ENCODE peak calls at places on chromosome 1, in five cellular contexts. One of them, this sample, is unnamed.

GRCh38 chr1:160454371-160455152 is 54.2 kb downstream of the VANGL2 start:
- DNase-seq in mucosa of descending colon: no peak
- DNase-seq in fibroblast of lung: no peak
- DNase-seq in PC-3: no peak
- DNase-seq in foreskin fibroblast: no peak
- DNase-seq in this sample: peak

GRCh38 chr1:117615474-117615873 is 9.6 kb downstream of the TENT5C start:
- DNase-seq in mucosa of descending colon: no peak
- DNase-seq in fibroblast of lung: no peak
- DNase-seq in PC-3: no peak
- DNase-seq in foreskin fibroblast: no peak
- DNase-seq in this sample: peak

GRCh38 chr1:240474133-240474614 is 137.8 kb downstream of the GREM2 start:
- DNase-seq in mucosa of descending colon: no peak
- DNase-seq in fibroblast of lung: peak
- DNase-seq in PC-3: no peak
- DNase-seq in foreskin fibroblast: peak
- DNase-seq in this sample: no peak

GRCh38 chr1:91803847-91804545 is 82.0 kb downstream of the TGFBR3 start:
- DNase-seq in mucosa of descending colon: no peak
- DNase-seq in fibroblast of lung: no peak
- DNase-seq in PC-3: peak
- DNase-seq in foreskin fibroblast: peak
- DNase-seq in this sample: peak

GRCh38 chr1:246647513-246647912 is 76.7 kb upstream of the SCCPDH start:
- DNase-seq in mucosa of descending colon: no peak
- DNase-seq in fibroblast of lung: no peak
- DNase-seq in PC-3: no peak
- DNase-seq in foreskin fibroblast: peak
- DNase-seq in this sample: no peak

GRCh38 chr1:36652586-36652985 is 169.9 kb upstream of the CSF3R start:
- DNase-seq in mucosa of descending colon: no peak
- DNase-seq in fibroblast of lung: no peak
- DNase-seq in PC-3: no peak
- DNase-seq in foreskin fibroblast: no peak
- DNase-seq in this sample: peak

GRCh38 chr1:71861022-71861421 is 421.3 kb downstream of the NEGR1 start:
- DNase-seq in mucosa of descending colon: no peak
- DNase-seq in fibroblast of lung: peak
- DNase-seq in PC-3: peak
- DNase-seq in foreskin fibroblast: peak
- DNase-seq in this sample: no peak

GRCh38 chr1:94755675-94756074 is 64.5 kb upstream of the SLC44A3 start:
- DNase-seq in mucosa of descending colon: no peak
- DNase-seq in fibroblast of lung: peak
- DNase-seq in PC-3: no peak
- DNase-seq in foreskin fibroblast: peak
- DNase-seq in this sample: peak

GRCh38 chr1:31696246-31696645 is 7.6 kb downstream of the COL16A1 start:
- DNase-seq in mucosa of descending colon: no peak
- DNase-seq in fibroblast of lung: no peak
- DNase-seq in PC-3: no peak
- DNase-seq in foreskin fibroblast: no peak
- DNase-seq in this sample: no peak

GRCh38 chr1:19087737-19088594 is 122.1 kb downstream of the UBR4 start:
- DNase-seq in mucosa of descending colon: no peak
- DNase-seq in fibroblast of lung: no peak
- DNase-seq in PC-3: no peak
- DNase-seq in foreskin fibroblast: no peak
- DNase-seq in this sample: peak

GRCh38 chr1:20552728-20553571 is 577 bp downstream of the FAM43B start:
- DNase-seq in mucosa of descending colon: no peak
- DNase-seq in fibroblast of lung: peak
- DNase-seq in PC-3: peak
- DNase-seq in foreskin fibroblast: peak
- DNase-seq in this sample: peak

GRCh38 chr1:74971982-74972381 is 162.2 kb upstream of the LHX8 start:
- DNase-seq in mucosa of descending colon: no peak
- DNase-seq in fibroblast of lung: no peak
- DNase-seq in PC-3: no peak
- DNase-seq in foreskin fibroblast: no peak
- DNase-seq in this sample: no peak

GRCh38 chr1:230425252-230426061 is 675 bp downstream of the PGBD5 start:
- DNase-seq in mucosa of descending colon: peak
- DNase-seq in fibroblast of lung: no peak
- DNase-seq in PC-3: no peak
- DNase-seq in foreskin fibroblast: peak
- DNase-seq in this sample: no peak

DNA sequence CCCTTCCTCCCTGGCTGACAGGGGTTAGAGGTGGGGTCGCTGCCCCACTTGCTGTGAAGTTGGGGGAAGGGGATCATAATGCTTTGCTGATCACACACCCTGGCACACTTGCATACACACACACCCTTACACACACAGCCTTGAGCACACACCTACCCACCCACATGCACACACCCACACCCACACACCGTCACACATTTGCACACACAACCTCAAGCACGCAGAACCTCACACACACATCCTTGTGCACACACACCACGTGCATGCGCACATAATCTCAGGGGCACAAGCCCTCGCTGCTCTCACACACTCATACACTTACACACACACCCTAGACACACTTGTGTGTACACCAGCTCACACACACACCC is 16.4 kb upstream of the TNFRSF8 start:
- DNase-seq in mucosa of descending colon: no peak
- DNase-seq in fibroblast of lung: no peak
- DNase-seq in PC-3: no peak
- DNase-seq in foreskin fibroblast: no peak
- DNase-seq in this sample: no peak
- H3K4me3 ChIP-seq in mucosa of descending colon: no peak
- H3K4me3 ChIP-seq in fibroblast of lung: no peak
- H3K4me3 ChIP-seq in PC-3: no peak
- H3K4me3 ChIP-seq in foreskin fibroblast: no peak
- H3K4me3 ChIP-seq in this sample: peak

DNA sequence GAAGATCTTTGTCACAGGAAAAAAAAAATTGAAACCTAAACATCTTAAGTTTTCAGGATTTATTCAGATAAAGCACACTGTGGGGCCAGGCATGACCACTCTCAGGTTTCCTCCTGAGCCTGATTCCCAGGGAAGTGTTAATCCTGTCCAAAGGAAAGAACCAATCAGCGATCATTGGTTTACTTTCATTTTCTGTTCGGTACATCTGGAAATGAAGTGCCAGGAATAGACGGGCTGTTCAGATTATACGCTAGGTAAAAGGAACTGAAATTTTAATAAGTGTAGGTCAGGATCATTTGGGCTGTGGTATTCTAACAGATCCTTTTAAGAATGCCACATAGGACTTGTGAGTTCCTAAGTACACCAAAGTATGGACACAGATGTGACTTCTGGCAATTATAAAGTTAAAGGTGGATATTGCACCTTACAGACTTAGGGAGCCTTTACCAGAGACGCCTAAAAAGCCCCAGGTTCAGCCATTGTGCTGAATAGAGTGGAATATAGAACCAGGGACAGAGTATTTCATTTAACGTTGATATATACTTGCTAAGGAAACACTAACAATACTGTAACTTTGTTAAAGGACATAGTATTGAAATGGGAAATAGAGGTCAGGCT is 9.3 kb upstream of the CACYBP start:
- DNase-seq in mucosa of descending colon: no peak
- DNase-seq in fibroblast of lung: peak
- DNase-seq in PC-3: peak
- DNase-seq in foreskin fibroblast: peak
- DNase-seq in this sample: peak
- H3K4me3 ChIP-seq in mucosa of descending colon: no peak
- H3K4me3 ChIP-seq in fibroblast of lung: peak
- H3K4me3 ChIP-seq in PC-3: peak
- H3K4me3 ChIP-seq in foreskin fibroblast: peak
- H3K4me3 ChIP-seq in this sample: peak

GRCh38 chr1:193476748-193477147 is 290.3 kb upstream of the B3GALT2 start:
- DNase-seq in mucosa of descending colon: no peak
- DNase-seq in fibroblast of lung: no peak
- DNase-seq in PC-3: no peak
- DNase-seq in foreskin fibroblast: no peak
- DNase-seq in this sample: no peak

GRCh38 chr1:193473932-193474331 is 287.5 kb upstream of the B3GALT2 start:
- DNase-seq in mucosa of descending colon: no peak
- DNase-seq in fibroblast of lung: no peak
- DNase-seq in PC-3: no peak
- DNase-seq in foreskin fibroblast: no peak
- DNase-seq in this sample: no peak

GRCh38 chr1:193472430-193472829 is 286.0 kb upstream of the B3GALT2 start:
- DNase-seq in mucosa of descending colon: no peak
- DNase-seq in fibroblast of lung: no peak
- DNase-seq in PC-3: no peak
- DNase-seq in foreskin fibroblast: no peak
- DNase-seq in this sample: no peak

GRCh38 chr1:193471981-193472380 is 285.6 kb upstream of the B3GALT2 start:
- DNase-seq in mucosa of descending colon: no peak
- DNase-seq in fibroblast of lung: no peak
- DNase-seq in PC-3: peak
- DNase-seq in foreskin fibroblast: no peak
- DNase-seq in this sample: no peak

DNA sequence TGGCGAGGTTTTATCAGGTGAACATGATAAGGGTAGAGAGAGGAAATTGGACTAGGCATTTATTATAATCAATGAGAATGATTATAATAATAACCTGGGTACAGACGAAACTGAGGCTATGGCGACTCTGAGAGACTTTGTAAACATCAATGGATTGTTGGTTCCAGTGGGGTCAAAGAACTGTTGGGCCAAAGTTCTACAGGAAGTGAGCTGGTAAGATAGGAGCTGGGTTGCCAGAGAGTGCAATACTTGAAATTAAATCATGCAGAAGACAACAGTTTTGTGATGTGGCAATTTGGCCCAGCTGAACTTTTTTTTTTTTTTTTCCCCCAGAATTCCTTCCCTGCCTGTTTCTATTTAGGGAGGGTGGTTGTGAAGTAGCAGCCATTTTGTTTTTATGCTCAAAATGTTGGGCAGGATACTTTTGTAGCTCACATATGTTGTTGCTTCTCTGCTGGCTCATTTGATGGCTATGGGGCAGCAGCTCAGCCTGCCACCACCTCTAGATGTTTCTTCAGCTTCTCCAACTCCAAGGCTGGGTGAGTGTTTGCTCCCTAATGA is 286.5 kb upstream of the B3GALT2 start:
- DNase-seq in mucosa of descending colon: no peak
- DNase-seq in fibroblast of lung: no peak
- DNase-seq in PC-3: no peak
- DNase-seq in foreskin fibroblast: no peak
- DNase-seq in this sample: no peak
- H3K4me3 ChIP-seq in mucosa of descending colon: no peak
- H3K4me3 ChIP-seq in fibroblast of lung: no peak
- H3K4me3 ChIP-seq in PC-3: no peak
- H3K4me3 ChIP-seq in foreskin fibroblast: no peak
- H3K4me3 ChIP-seq in this sample: no peak

GRCh38 chr1:149972547-149972946 is 35.9 kb upstream of the MTMR11 start:
- DNase-seq in mucosa of descending colon: no peak
- DNase-seq in fibroblast of lung: no peak
- DNase-seq in PC-3: no peak
- DNase-seq in foreskin fibroblast: no peak
- DNase-seq in this sample: no peak
- H3K4me3 ChIP-seq in mucosa of descending colon: no peak
- H3K4me3 ChIP-seq in fibroblast of lung: no peak
- H3K4me3 ChIP-seq in PC-3: no peak
- H3K4me3 ChIP-seq in foreskin fibroblast: no peak
- H3K4me3 ChIP-seq in this sample: no peak

GRCh38 chr1:207825296-207825695 is 73.4 kb downstream of the CD46 start:
- DNase-seq in mucosa of descending colon: no peak
- DNase-seq in fibroblast of lung: no peak
- DNase-seq in PC-3: no peak
- DNase-seq in foreskin fibroblast: no peak
- DNase-seq in this sample: peak
- H3K4me3 ChIP-seq in mucosa of descending colon: no peak
- H3K4me3 ChIP-seq in fibroblast of lung: peak
- H3K4me3 ChIP-seq in PC-3: no peak
- H3K4me3 ChIP-seq in foreskin fibroblast: no peak
- H3K4me3 ChIP-seq in this sample: peak

DNA sequence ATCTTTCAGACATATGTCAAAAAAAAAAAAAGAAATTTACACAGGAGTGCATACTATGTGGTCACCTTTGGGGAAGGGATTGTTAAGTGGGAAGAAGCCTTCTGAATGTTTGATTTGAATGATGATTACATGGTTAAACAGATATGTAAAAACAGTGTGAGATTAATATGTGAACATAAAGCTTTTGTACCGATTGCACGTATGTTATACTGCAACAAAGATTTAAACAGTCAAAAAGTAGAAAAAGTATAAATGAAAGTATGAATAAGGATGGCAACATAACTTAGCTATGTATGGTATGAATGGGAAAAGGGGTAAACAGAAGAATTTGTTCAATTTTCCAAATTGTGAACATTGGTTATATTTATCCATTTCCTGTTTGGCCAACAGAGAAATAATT is 10.0 kb upstream of the PLPP3 start:
- DNase-seq in mucosa of descending colon: no peak
- DNase-seq in fibroblast of lung: no peak
- DNase-seq in PC-3: no peak
- DNase-seq in foreskin fibroblast: no peak
- DNase-seq in this sample: no peak
- H3K4me3 ChIP-seq in mucosa of descending colon: no peak
- H3K4me3 ChIP-seq in fibroblast of lung: no peak
- H3K4me3 ChIP-seq in PC-3: no peak
- H3K4me3 ChIP-seq in foreskin fibroblast: no peak
- H3K4me3 ChIP-seq in this sample: no peak

GRCh38 chr1:159091547-159092397 is 15.2 kb upstream of the AIM2 start:
- DNase-seq in mucosa of descending colon: no peak
- DNase-seq in fibroblast of lung: peak
- DNase-seq in PC-3: peak
- DNase-seq in foreskin fibroblast: peak
- DNase-seq in this sample: no peak
- H3K4me3 ChIP-seq in mucosa of descending colon: no peak
- H3K4me3 ChIP-seq in fibroblast of lung: no peak
- H3K4me3 ChIP-seq in PC-3: no peak
- H3K4me3 ChIP-seq in foreskin fibroblast: no peak
- H3K4me3 ChIP-seq in this sample: no peak

GRCh38 chr1:28925350-28925891 is 11.1 kb downstream of the EPB41 start:
- DNase-seq in mucosa of descending colon: no peak
- DNase-seq in fibroblast of lung: no peak
- DNase-seq in PC-3: no peak
- DNase-seq in foreskin fibroblast: no peak
- DNase-seq in this sample: no peak

GRCh38 chr1:28927442-28928305 is 13.3 kb downstream of the EPB41 start:
- DNase-seq in mucosa of descending colon: no peak
- DNase-seq in fibroblast of lung: peak
- DNase-seq in PC-3: no peak
- DNase-seq in foreskin fibroblast: peak
- DNase-seq in this sample: peak

GRCh38 chr1:28928306-28928987 is 14.1 kb downstream of the EPB41 start:
- DNase-seq in mucosa of descending colon: no peak
- DNase-seq in fibroblast of lung: no peak
- DNase-seq in PC-3: no peak
- DNase-seq in foreskin fibroblast: no peak
- DNase-seq in this sample: no peak

GRCh38 chr1:28921286-28921869 is 7.0 kb downstream of the EPB41 start:
- DNase-seq in mucosa of descending colon: no peak
- DNase-seq in fibroblast of lung: no peak
- DNase-seq in PC-3: peak
- DNase-seq in foreskin fibroblast: no peak
- DNase-seq in this sample: no peak

GRCh38 chr1:28926629-28927441 is 12.5 kb downstream of the EPB41 start:
- DNase-seq in mucosa of descending colon: no peak
- DNase-seq in fibroblast of lung: no peak
- DNase-seq in PC-3: no peak
- DNase-seq in foreskin fibroblast: no peak
- DNase-seq in this sample: peak
- H3K4me3 ChIP-seq in mucosa of descending colon: no peak
- H3K4me3 ChIP-seq in fibroblast of lung: no peak
- H3K4me3 ChIP-seq in PC-3: no peak
- H3K4me3 ChIP-seq in foreskin fibroblast: no peak
- H3K4me3 ChIP-seq in this sample: peak

GRCh38 chr1:44010935-44011610 is 19.7 kb downstream of the CCDC24 start:
- DNase-seq in mucosa of descending colon: no peak
- DNase-seq in fibroblast of lung: no peak
- DNase-seq in PC-3: no peak
- DNase-seq in foreskin fibroblast: no peak
- DNase-seq in this sample: no peak
- H3K4me3 ChIP-seq in mucosa of descending colon: no peak
- H3K4me3 ChIP-seq in fibroblast of lung: no peak
- H3K4me3 ChIP-seq in PC-3: no peak
- H3K4me3 ChIP-seq in foreskin fibroblast: no peak
- H3K4me3 ChIP-seq in this sample: no peak

This sample was measured in GM12865.